ENCODE peak calls at places on chromosomes 7 and 10, in nine cellular contexts. One of them, this sample, is unnamed. For H3K27me3, the result is how much of the 10 kb centered on the place peaks cover.

GRCh38 chr7:66330961-66331360 is 125.8 kb downstream of the TPST1 start:
- DNase-seq in endothelial cell of umbilical vein: no peak
- DNase-seq in GM23248: peak
- DNase-seq in mammary epithelial cell: no peak
- DNase-seq in H1: no peak
- DNase-seq in neural progenitor cell: no peak
- DNase-seq in fibroblast of lung: peak
- DNase-seq in PC-3: no peak
- DNase-seq in GM23338: no peak
- DNase-seq in this sample: no peak

GRCh38 chr10:53846809-53847208 is 954.2 kb downstream of the PCDH15 start:
- DNase-seq in endothelial cell of umbilical vein: no peak
- DNase-seq in GM23248: peak
- DNase-seq in mammary epithelial cell: no peak
- DNase-seq in H1: no peak
- DNase-seq in neural progenitor cell: peak
- DNase-seq in fibroblast of lung: peak
- DNase-seq in PC-3: peak
- DNase-seq in GM23338: peak
- DNase-seq in this sample: no peak

GRCh38 chr7:106926892-106927291 is 61.8 kb downstream of the PIK3CG start:
- DNase-seq in endothelial cell of umbilical vein: no peak
- DNase-seq in GM23248: no peak
- DNase-seq in mammary epithelial cell: no peak
- DNase-seq in H1: no peak
- DNase-seq in neural progenitor cell: no peak
- DNase-seq in fibroblast of lung: no peak
- DNase-seq in PC-3: no peak
- DNase-seq in GM23338: no peak
- DNase-seq in this sample: no peak

GRCh38 chr10:111344804-111345203 is 268.0 kb downstream of the ADRA2A start:
- DNase-seq in endothelial cell of umbilical vein: no peak
- DNase-seq in GM23248: peak
- DNase-seq in mammary epithelial cell: no peak
- DNase-seq in H1: no peak
- DNase-seq in neural progenitor cell: no peak
- DNase-seq in fibroblast of lung: no peak
- DNase-seq in PC-3: no peak
- DNase-seq in GM23338: peak
- DNase-seq in this sample: no peak

GRCh38 chr7:92246363-92247101 is 758 bp downstream of the ANKIB1 start:
- DNase-seq in endothelial cell of umbilical vein: peak
- DNase-seq in GM23248: peak
- DNase-seq in mammary epithelial cell: peak
- DNase-seq in H1: no peak
- DNase-seq in neural progenitor cell: peak
- DNase-seq in fibroblast of lung: peak
- DNase-seq in PC-3: peak
- DNase-seq in GM23338: peak
- DNase-seq in this sample: no peak

GRCh38 chr7:132417037-132417906 is 159.0 kb downstream of the PLXNA4 start:
- DNase-seq in endothelial cell of umbilical vein: peak
- DNase-seq in GM23248: no peak
- DNase-seq in mammary epithelial cell: no peak
- DNase-seq in H1: no peak
- DNase-seq in neural progenitor cell: no peak
- DNase-seq in fibroblast of lung: peak
- DNase-seq in PC-3: no peak
- DNase-seq in GM23338: no peak
- DNase-seq in this sample: no peak

GRCh38 chr7:91348686-91349085 is 84.5 kb downstream of the FZD1 start:
- DNase-seq in endothelial cell of umbilical vein: peak
- DNase-seq in GM23248: peak
- DNase-seq in mammary epithelial cell: no peak
- DNase-seq in H1: no peak
- DNase-seq in neural progenitor cell: no peak
- DNase-seq in fibroblast of lung: no peak
- DNase-seq in PC-3: no peak
- DNase-seq in GM23338: peak
- DNase-seq in this sample: no peak

GRCh38 chr10:24951201-24952145 is 933 bp downstream of the PRTFDC1 start:
- DNase-seq in endothelial cell of umbilical vein: peak
- DNase-seq in GM23248: peak
- DNase-seq in mammary epithelial cell: no peak
- DNase-seq in H1: peak
- DNase-seq in neural progenitor cell: peak
- DNase-seq in fibroblast of lung: peak
- DNase-seq in PC-3: no peak
- DNase-seq in GM23338: peak
- DNase-seq in this sample: peak

GRCh38 chr7:66604198-66604597 is 24.5 kb upstream of the KCTD7 start:
- DNase-seq in endothelial cell of umbilical vein: no peak
- DNase-seq in GM23248: no peak
- DNase-seq in mammary epithelial cell: no peak
- DNase-seq in H1: no peak
- DNase-seq in neural progenitor cell: no peak
- DNase-seq in fibroblast of lung: no peak
- DNase-seq in PC-3: no peak
- DNase-seq in GM23338: no peak
- DNase-seq in this sample: no peak

GRCh38 chr7:127792528-127793342 is 140.7 kb downstream of the SND1 start:
- DNase-seq in endothelial cell of umbilical vein: no peak
- DNase-seq in GM23248: peak
- DNase-seq in mammary epithelial cell: no peak
- DNase-seq in H1: peak
- DNase-seq in neural progenitor cell: peak
- DNase-seq in fibroblast of lung: no peak
- DNase-seq in PC-3: peak
- DNase-seq in GM23338: peak
- DNase-seq in this sample: peak

GRCh38 chr10:132294196-132294520 is 13.6 kb downstream of the STK32C start:
- DNase-seq in endothelial cell of umbilical vein: no peak
- DNase-seq in GM23248: no peak
- DNase-seq in mammary epithelial cell: no peak
- DNase-seq in H1: no peak
- DNase-seq in neural progenitor cell: no peak
- DNase-seq in fibroblast of lung: no peak
- DNase-seq in PC-3: no peak
- DNase-seq in GM23338: no peak
- DNase-seq in this sample: no peak

GRCh38 chr7:102021841-102022618 is 204.6 kb downstream of the CUX1 start:
- DNase-seq in endothelial cell of umbilical vein: no peak
- DNase-seq in GM23248: no peak
- DNase-seq in mammary epithelial cell: no peak
- DNase-seq in H1: no peak
- DNase-seq in neural progenitor cell: no peak
- DNase-seq in fibroblast of lung: no peak
- DNase-seq in PC-3: no peak
- DNase-seq in GM23338: no peak
- DNase-seq in this sample: no peak

GRCh38 chr10:70174058-70174741 is 3.9 kb upstream of the SAR1A start:
- DNase-seq in endothelial cell of umbilical vein: peak
- DNase-seq in GM23248: no peak
- DNase-seq in mammary epithelial cell: peak
- DNase-seq in H1: no peak
- DNase-seq in neural progenitor cell: no peak
- DNase-seq in fibroblast of lung: no peak
- DNase-seq in PC-3: peak
- DNase-seq in GM23338: no peak
- DNase-seq in this sample: peak

GRCh38 chr10:12351447-12351846 is 2.1 kb downstream of the CAMK1D start:
- DNase-seq in endothelial cell of umbilical vein: no peak
- DNase-seq in GM23248: no peak
- DNase-seq in mammary epithelial cell: no peak
- DNase-seq in H1: no peak
- DNase-seq in neural progenitor cell: no peak
- DNase-seq in fibroblast of lung: no peak
- DNase-seq in PC-3: no peak
- DNase-seq in GM23338: no peak
- DNase-seq in this sample: no peak

GRCh38 chr10:12350925-12351324 is 1.6 kb downstream of the CAMK1D start:
- DNase-seq in endothelial cell of umbilical vein: no peak
- DNase-seq in GM23248: no peak
- DNase-seq in mammary epithelial cell: no peak
- DNase-seq in H1: no peak
- DNase-seq in neural progenitor cell: peak
- DNase-seq in fibroblast of lung: no peak
- DNase-seq in PC-3: no peak
- DNase-seq in GM23338: no peak
- DNase-seq in this sample: no peak

GRCh38 chr10:12348870-12349627 is at the start of gene CAMK1D:
- DNase-seq in endothelial cell of umbilical vein: peak
- DNase-seq in GM23248: peak
- DNase-seq in mammary epithelial cell: peak
- DNase-seq in H1: peak
- DNase-seq in neural progenitor cell: peak
- DNase-seq in fibroblast of lung: peak
- DNase-seq in PC-3: peak
- DNase-seq in GM23338: peak
- DNase-seq in this sample: peak

GRCh38 chr10:12349628-12350166 is 350 bp downstream of the CAMK1D start:
- DNase-seq in endothelial cell of umbilical vein: no peak
- DNase-seq in GM23248: no peak
- DNase-seq in mammary epithelial cell: no peak
- DNase-seq in H1: no peak
- DNase-seq in neural progenitor cell: no peak
- DNase-seq in fibroblast of lung: no peak
- DNase-seq in PC-3: no peak
- DNase-seq in GM23338: no peak
- DNase-seq in this sample: no peak

DNA sequence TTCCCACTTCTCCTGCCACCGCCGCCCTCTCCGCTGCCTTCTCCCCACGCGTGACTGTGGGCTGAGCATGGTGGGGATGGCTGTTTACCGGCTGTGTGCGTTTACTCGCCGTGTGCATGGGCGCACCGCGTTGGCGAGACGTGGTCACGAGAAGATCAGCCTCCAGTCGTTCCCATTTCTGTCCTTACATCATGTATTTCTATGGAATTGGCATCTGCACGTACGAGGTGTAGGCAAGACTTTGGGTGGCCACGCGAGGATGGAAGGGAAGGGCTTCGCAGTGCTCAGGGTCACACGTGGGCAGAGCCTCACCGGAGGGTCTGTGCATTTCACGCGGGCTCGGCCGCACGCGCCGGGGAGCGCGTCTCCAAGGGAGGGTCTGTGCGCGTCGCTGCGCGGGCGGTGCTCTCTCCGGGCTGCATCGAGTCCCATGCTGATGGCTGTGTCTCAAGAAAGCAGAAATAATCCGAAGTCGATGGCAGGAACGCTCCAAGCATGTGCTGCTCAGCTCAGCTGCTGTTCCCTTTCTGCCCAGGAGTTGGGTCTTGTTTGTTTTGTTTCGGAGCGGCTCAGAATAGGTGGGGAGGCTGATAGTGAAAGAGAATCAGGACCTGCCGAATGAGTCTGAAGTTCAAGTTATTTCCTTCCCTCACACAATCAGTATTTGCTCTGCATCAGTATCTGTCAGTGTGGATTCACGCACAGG is 973 bp downstream of the CAMK1D start:
- DNase-seq in endothelial cell of umbilical vein: peak
- DNase-seq in GM23248: peak
- DNase-seq in mammary epithelial cell: peak
- DNase-seq in H1: no peak
- DNase-seq in neural progenitor cell: peak
- DNase-seq in fibroblast of lung: peak
- DNase-seq in PC-3: peak
- DNase-seq in GM23338: peak
- DNase-seq in this sample: peak
- TF ChIP-seq EZH2 in endothelial cell of umbilical vein: no peak
- TF ChIP-seq EZH2 in GM23248: no peak
- TF ChIP-seq EZH2 in mammary epithelial cell: peak
- TF ChIP-seq EZH2 in H1: peak
- TF ChIP-seq EZH2 in neural progenitor cell: peak
- TF ChIP-seq EZH2 in fibroblast of lung: no peak
- TF ChIP-seq EZH2 in PC-3: no peak
- TF ChIP-seq EZH2 in GM23338: no peak
- TF ChIP-seq EZH2 in this sample: no peak

DNA sequence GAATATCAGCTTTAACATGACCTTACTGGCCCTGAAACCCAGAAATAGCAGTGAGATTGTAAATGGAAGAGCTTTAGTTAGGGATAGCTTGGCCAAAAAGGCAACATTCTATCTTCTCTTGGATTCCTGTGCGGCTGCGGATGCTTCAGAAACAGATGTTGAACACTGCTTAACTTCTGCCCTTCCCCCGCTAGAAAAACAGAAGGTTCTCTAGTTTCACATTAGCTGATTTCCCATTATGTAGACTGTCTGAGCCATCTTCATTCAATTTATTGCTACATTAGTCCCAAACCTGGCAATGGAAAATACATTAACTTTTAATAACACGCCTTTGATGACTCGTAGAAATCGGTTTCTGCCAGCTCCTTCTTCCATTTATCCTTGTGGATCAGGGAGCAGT is 119.9 kb downstream of the SLC16A9 start:
- DNase-seq in endothelial cell of umbilical vein: no peak
- DNase-seq in GM23248: no peak
- DNase-seq in mammary epithelial cell: no peak
- DNase-seq in H1: no peak
- DNase-seq in neural progenitor cell: no peak
- DNase-seq in fibroblast of lung: no peak
- DNase-seq in PC-3: peak
- DNase-seq in GM23338: no peak
- DNase-seq in this sample: no peak
- H3K27ac ChIP-seq in endothelial cell of umbilical vein: no peak
- H3K27ac ChIP-seq in GM23248: no peak
- H3K27ac ChIP-seq in mammary epithelial cell: no peak
- H3K27ac ChIP-seq in H1: no peak
- H3K27ac ChIP-seq in neural progenitor cell: no peak
- H3K27ac ChIP-seq in fibroblast of lung: no peak
- H3K27ac ChIP-seq in PC-3: no peak
- H3K27ac ChIP-seq in GM23338: no peak
- H3K27ac ChIP-seq in this sample: no peak

DNA sequence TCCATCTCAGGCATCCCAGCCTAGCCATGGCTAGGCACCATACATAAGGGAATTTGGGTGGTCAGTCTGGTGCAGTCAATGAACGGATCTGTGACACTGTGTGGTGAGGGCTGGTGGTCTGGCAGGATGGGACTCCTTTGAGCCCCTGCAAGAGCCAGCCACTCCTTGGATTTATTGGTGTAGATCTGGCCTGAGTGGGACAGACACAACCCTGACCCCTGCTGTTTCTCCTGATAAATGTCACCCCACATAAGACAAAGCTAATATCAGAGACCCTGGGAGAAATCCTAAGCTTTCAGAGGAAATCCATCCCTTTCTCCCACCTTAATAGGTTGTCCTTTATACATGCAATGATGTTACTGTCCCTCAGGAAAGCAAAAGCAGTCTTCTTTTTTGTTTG is 2.3 kb downstream of the FBXO24 start:
- DNase-seq in endothelial cell of umbilical vein: peak
- DNase-seq in GM23248: peak
- DNase-seq in mammary epithelial cell: no peak
- DNase-seq in H1: no peak
- DNase-seq in neural progenitor cell: peak
- DNase-seq in fibroblast of lung: no peak
- DNase-seq in PC-3: peak
- DNase-seq in GM23338: no peak
- DNase-seq in this sample: no peak
- H3K27me3 ChIP-seq in endothelial cell of umbilical vein: under half
- H3K27me3 ChIP-seq in GM23248: under half
- H3K27me3 ChIP-seq in mammary epithelial cell: under half
- H3K27me3 ChIP-seq in H1: under half
- H3K27me3 ChIP-seq in neural progenitor cell: under half
- H3K27me3 ChIP-seq in fibroblast of lung: under half
- H3K27me3 ChIP-seq in PC-3: under half
- H3K27me3 ChIP-seq in GM23338: under half
- H3K27me3 ChIP-seq in this sample: under half

GRCh38 chr7:44998153-44998871 is 1.7 kb upstream of the CCM2 start:
- DNase-seq in endothelial cell of umbilical vein: no peak
- DNase-seq in GM23248: no peak
- DNase-seq in mammary epithelial cell: no peak
- DNase-seq in H1: no peak
- DNase-seq in neural progenitor cell: no peak
- DNase-seq in fibroblast of lung: no peak
- DNase-seq in PC-3: no peak
- DNase-seq in GM23338: no peak
- DNase-seq in this sample: peak
- TF ChIP-seq EZH2 in endothelial cell of umbilical vein: no peak
- TF ChIP-seq EZH2 in GM23248: no peak
- TF ChIP-seq EZH2 in mammary epithelial cell: no peak
- TF ChIP-seq EZH2 in H1: no peak
- TF ChIP-seq EZH2 in neural progenitor cell: no peak
- TF ChIP-seq EZH2 in fibroblast of lung: no peak
- TF ChIP-seq EZH2 in PC-3: no peak
- TF ChIP-seq EZH2 in GM23338: no peak
- TF ChIP-seq EZH2 in this sample: no peak

This sample was measured in PC-9.